ENCODE peak calls at places on chromosomes 4 and X, in four cellular contexts. One of them, this sample, is unnamed.

GRCh38 chr4:138898282-138898681 is 117.3 kb upstream of the NOCT start:
- DNase-seq in K562: no peak
- DNase-seq in HepG2: no peak
- DNase-seq in SK-N-SH: no peak
- DNase-seq in this sample: no peak

GRCh38 chr4:40283968-40284367 is 51.2 kb upstream of the CHRNA9 start:
- DNase-seq in HepG2: no peak
- DNase-seq in SK-N-SH: no peak
- DNase-seq in K562: no peak
- DNase-seq in this sample: no peak

GRCh38 chr4:52234539-52235174 is 183.6 kb downstream of the SPATA18 start:
- DNase-seq in K562: no peak
- DNase-seq in SK-N-SH: peak
- DNase-seq in HepG2: peak
- DNase-seq in this sample: no peak

GRCh38 chrX:68511255-68511654 is 12.4 kb downstream of the YIPF6 start:
- DNase-seq in HepG2: peak
- DNase-seq in K562: peak
- DNase-seq in SK-N-SH: peak
- DNase-seq in this sample: no peak

GRCh38 chr4:154958621-154959358 is 177.7 kb downstream of the RBM46 start:
- DNase-seq in SK-N-SH: no peak
- DNase-seq in K562: no peak
- DNase-seq in HepG2: no peak
- DNase-seq in this sample: no peak

GRCh38 chr4:14532436-14532835 is 469.8 kb upstream of the CPEB2 start:
- DNase-seq in SK-N-SH: no peak
- DNase-seq in K562: no peak
- DNase-seq in HepG2: no peak
- DNase-seq in this sample: no peak

GRCh38 chr4:102420563-102421221 is 75.4 kb upstream of the SLC39A8 start:
- DNase-seq in K562: no peak
- DNase-seq in HepG2: peak
- DNase-seq in SK-N-SH: no peak
- DNase-seq in this sample: no peak

GRCh38 chr4:81470456-81471327 is 1.0 kb downstream of the RASGEF1B start:
- DNase-seq in SK-N-SH: no peak
- DNase-seq in K562: peak
- DNase-seq in HepG2: no peak
- DNase-seq in this sample: no peak

GRCh38 chr4:16083217-16084191 is at the start of gene PROM1:
- DNase-seq in K562: no peak
- DNase-seq in SK-N-SH: peak
- DNase-seq in HepG2: peak
- DNase-seq in this sample: peak

GRCh38 chr4:94408549-94409374 is 43.0 kb upstream of the PDLIM5 start:
- DNase-seq in K562: no peak
- DNase-seq in HepG2: peak
- DNase-seq in SK-N-SH: no peak
- DNase-seq in this sample: no peak

GRCh38 chr4:16969696-16970135 is 71.3 kb upstream of the LDB2 start:
- DNase-seq in K562: no peak
- DNase-seq in SK-N-SH: no peak
- DNase-seq in HepG2: peak
- DNase-seq in this sample: no peak

GRCh38 chr4:184991860-184992259 is 26.4 kb upstream of the HELT start:
- DNase-seq in HepG2: no peak
- DNase-seq in K562: no peak
- DNase-seq in SK-N-SH: no peak
- DNase-seq in this sample: no peak

GRCh38 chr4:16617416-16617815 is 281.0 kb downstream of the LDB2 start:
- DNase-seq in K562: no peak
- DNase-seq in HepG2: no peak
- DNase-seq in SK-N-SH: no peak
- DNase-seq in this sample: no peak

GRCh38 chr4:153113061-153113837 is 91.0 kb upstream of the TRIM2 start:
- DNase-seq in K562: no peak
- DNase-seq in HepG2: no peak
- DNase-seq in SK-N-SH: no peak
- DNase-seq in this sample: no peak

GRCh38 chrX:53241558-53241957 is 16.6 kb upstream of the KDM5C start:
- DNase-seq in SK-N-SH: no peak
- DNase-seq in HepG2: no peak
- DNase-seq in K562: no peak
- DNase-seq in this sample: no peak

GRCh38 chr4:151247395-151247794 is 29.6 kb upstream of the PRSS48 start:
- DNase-seq in HepG2: no peak
- DNase-seq in SK-N-SH: no peak
- DNase-seq in K562: no peak
- DNase-seq in this sample: no peak

GRCh38 chr4:2253160-2254084 is 8.5 kb downstream of the MXD4 start:
- DNase-seq in SK-N-SH: peak
- DNase-seq in HepG2: no peak
- DNase-seq in K562: no peak
- DNase-seq in this sample: peak

GRCh38 chrX:49951524-49952193 is 29.3 kb downstream of the CLCN5 start:
- DNase-seq in SK-N-SH: peak
- DNase-seq in HepG2: no peak
- DNase-seq in K562: no peak
- DNase-seq in this sample: no peak

GRCh38 chrX:9171841-9172240 is 137.9 kb upstream of the FAM9B start:
- DNase-seq in K562: no peak
- DNase-seq in SK-N-SH: no peak
- DNase-seq in HepG2: no peak
- DNase-seq in this sample: no peak

DNA sequence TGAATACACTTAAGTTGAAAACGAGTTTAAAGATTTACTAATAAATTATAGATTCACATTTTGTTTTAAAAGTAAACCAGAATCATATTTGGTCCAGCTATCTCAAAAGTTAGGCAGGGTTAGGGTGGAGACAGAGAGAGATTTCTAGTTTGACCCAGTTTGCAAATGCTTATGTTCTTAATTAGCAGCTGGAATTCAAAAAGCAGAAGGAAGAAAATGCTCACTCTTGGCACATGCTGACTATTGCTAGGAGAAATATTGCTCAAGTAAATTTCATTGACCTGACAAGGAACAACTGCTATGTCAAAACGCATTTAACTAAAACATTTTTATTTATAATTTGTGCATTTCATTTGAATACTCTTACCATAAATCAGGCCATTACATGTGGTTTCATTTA is 131.9 kb downstream of the GLRA3 start:
- DNase-seq in HepG2: no peak
- DNase-seq in K562: no peak
- DNase-seq in SK-N-SH: no peak
- DNase-seq in this sample: no peak
- TF ChIP-seq POLR2AphosphoS5 in HepG2: no peak
- TF ChIP-seq POLR2AphosphoS5 in K562: no peak
- TF ChIP-seq POLR2AphosphoS5 in SK-N-SH: no peak
- TF ChIP-seq POLR2AphosphoS5 in this sample: no peak

GRCh38 chr4:47106561-47106960 is 75.2 kb downstream of the GABRB1 start:
- DNase-seq in K562: no peak
- DNase-seq in HepG2: no peak
- DNase-seq in SK-N-SH: no peak
- DNase-seq in this sample: no peak
- TF ChIP-seq TAF1 in K562: no peak
- TF ChIP-seq TAF1 in HepG2: no peak
- TF ChIP-seq TAF1 in SK-N-SH: no peak
- TF ChIP-seq TAF1 in this sample: no peak

GRCh38 chr4:77852892-77853495 is 9.6 kb upstream of the MRPL1 start:
- DNase-seq in HepG2: no peak
- DNase-seq in SK-N-SH: no peak
- DNase-seq in K562: no peak
- DNase-seq in this sample: no peak
- TF ChIP-seq POLR2AphosphoS5 in HepG2: no peak
- TF ChIP-seq POLR2AphosphoS5 in SK-N-SH: no peak
- TF ChIP-seq POLR2AphosphoS5 in K562: no peak
- TF ChIP-seq POLR2AphosphoS5 in this sample: no peak

GRCh38 chr4:182212211-182212761 is 30.9 kb upstream of the TENM3 start:
- DNase-seq in SK-N-SH: peak
- DNase-seq in HepG2: no peak
- DNase-seq in K562: no peak
- DNase-seq in this sample: no peak
- TF ChIP-seq TAF1 in SK-N-SH: no peak
- TF ChIP-seq TAF1 in HepG2: no peak
- TF ChIP-seq TAF1 in K562: no peak
- TF ChIP-seq TAF1 in this sample: no peak

GRCh38 chr4:38664704-38665401 is 854 bp downstream of the KLF3 start:
- DNase-seq in K562: no peak
- DNase-seq in SK-N-SH: peak
- DNase-seq in HepG2: peak
- DNase-seq in this sample: no peak
- TF ChIP-seq POLR2AphosphoS5 in K562: peak
- TF ChIP-seq POLR2AphosphoS5 in SK-N-SH: no peak
- TF ChIP-seq POLR2AphosphoS5 in HepG2: no peak
- TF ChIP-seq POLR2AphosphoS5 in this sample: no peak

GRCh38 chrX:30995705-30996104 is 76.1 kb downstream of the FTHL17 start:
- DNase-seq in SK-N-SH: no peak
- DNase-seq in K562: no peak
- DNase-seq in HepG2: no peak
- DNase-seq in this sample: no peak

GRCh38 chrX:30990361-30990760 is 81.5 kb downstream of the FTHL17 start:
- DNase-seq in K562: no peak
- DNase-seq in SK-N-SH: no peak
- DNase-seq in HepG2: no peak
- DNase-seq in this sample: no peak

GRCh38 chrX:30995060-30995700 is 76.7 kb downstream of the FTHL17 start:
- DNase-seq in HepG2: peak
- DNase-seq in SK-N-SH: no peak
- DNase-seq in K562: no peak
- DNase-seq in this sample: no peak

GRCh38 chrX:30992381-30992904 is 79.4 kb downstream of the FTHL17 start:
- DNase-seq in K562: no peak
- DNase-seq in HepG2: peak
- DNase-seq in SK-N-SH: peak
- DNase-seq in this sample: no peak
- TF ChIP-seq TAF1 in K562: no peak
- TF ChIP-seq TAF1 in HepG2: no peak
- TF ChIP-seq TAF1 in SK-N-SH: no peak
- TF ChIP-seq TAF1 in this sample: no peak

GRCh38 chr4:6466756-6467381 is 5.5 kb downstream of the PPP2R2C start:
- DNase-seq in K562: no peak
- DNase-seq in SK-N-SH: no peak
- DNase-seq in HepG2: no peak
- DNase-seq in this sample: no peak

GRCh38 chr4:6467600-6467999 is 4.8 kb downstream of the PPP2R2C start:
- DNase-seq in K562: no peak
- DNase-seq in SK-N-SH: no peak
- DNase-seq in HepG2: no peak
- DNase-seq in this sample: no peak

GRCh38 chr4:6464842-6465588 is 7.4 kb downstream of the PPP2R2C start:
- DNase-seq in HepG2: no peak
- DNase-seq in SK-N-SH: peak
- DNase-seq in K562: peak
- DNase-seq in this sample: no peak

GRCh38 chr4:6463311-6464289 is 8.8 kb downstream of the PPP2R2C start:
- DNase-seq in SK-N-SH: no peak
- DNase-seq in HepG2: no peak
- DNase-seq in K562: no peak
- DNase-seq in this sample: no peak

DNA sequence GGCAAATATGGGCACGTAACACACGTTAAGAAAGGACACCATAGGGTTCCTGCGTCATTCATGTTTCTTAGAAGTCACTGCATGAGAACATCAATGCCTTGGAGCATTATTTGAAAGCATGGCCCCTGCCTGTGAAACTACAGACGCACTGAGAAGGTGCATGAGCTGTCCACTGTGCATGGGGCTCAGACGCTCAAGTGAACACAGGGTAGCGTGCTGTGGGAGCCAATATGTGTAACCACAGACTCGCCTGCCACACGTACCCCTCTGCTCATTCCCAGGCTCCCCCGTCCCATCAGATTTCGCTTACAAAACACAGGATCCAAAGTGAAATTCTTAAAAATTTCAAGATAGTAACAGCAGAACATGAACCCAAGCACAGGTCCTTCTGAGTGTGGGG is 6.4 kb downstream of the PPP2R2C start:
- DNase-seq in K562: no peak
- DNase-seq in SK-N-SH: peak
- DNase-seq in HepG2: no peak
- DNase-seq in this sample: no peak
- TF ChIP-seq POLR2AphosphoS5 in K562: no peak
- TF ChIP-seq POLR2AphosphoS5 in SK-N-SH: no peak
- TF ChIP-seq POLR2AphosphoS5 in HepG2: no peak
- TF ChIP-seq POLR2AphosphoS5 in this sample: no peak

GRCh38 chrX:45868425-45868824 is 667.7 kb upstream of the DIPK2B start:
- DNase-seq in HepG2: no peak
- DNase-seq in SK-N-SH: no peak
- DNase-seq in K562: no peak
- DNase-seq in this sample: no peak
- TF ChIP-seq TAF1 in HepG2: no peak
- TF ChIP-seq TAF1 in SK-N-SH: no peak
- TF ChIP-seq TAF1 in K562: no peak
- TF ChIP-seq TAF1 in this sample: no peak

DNA sequence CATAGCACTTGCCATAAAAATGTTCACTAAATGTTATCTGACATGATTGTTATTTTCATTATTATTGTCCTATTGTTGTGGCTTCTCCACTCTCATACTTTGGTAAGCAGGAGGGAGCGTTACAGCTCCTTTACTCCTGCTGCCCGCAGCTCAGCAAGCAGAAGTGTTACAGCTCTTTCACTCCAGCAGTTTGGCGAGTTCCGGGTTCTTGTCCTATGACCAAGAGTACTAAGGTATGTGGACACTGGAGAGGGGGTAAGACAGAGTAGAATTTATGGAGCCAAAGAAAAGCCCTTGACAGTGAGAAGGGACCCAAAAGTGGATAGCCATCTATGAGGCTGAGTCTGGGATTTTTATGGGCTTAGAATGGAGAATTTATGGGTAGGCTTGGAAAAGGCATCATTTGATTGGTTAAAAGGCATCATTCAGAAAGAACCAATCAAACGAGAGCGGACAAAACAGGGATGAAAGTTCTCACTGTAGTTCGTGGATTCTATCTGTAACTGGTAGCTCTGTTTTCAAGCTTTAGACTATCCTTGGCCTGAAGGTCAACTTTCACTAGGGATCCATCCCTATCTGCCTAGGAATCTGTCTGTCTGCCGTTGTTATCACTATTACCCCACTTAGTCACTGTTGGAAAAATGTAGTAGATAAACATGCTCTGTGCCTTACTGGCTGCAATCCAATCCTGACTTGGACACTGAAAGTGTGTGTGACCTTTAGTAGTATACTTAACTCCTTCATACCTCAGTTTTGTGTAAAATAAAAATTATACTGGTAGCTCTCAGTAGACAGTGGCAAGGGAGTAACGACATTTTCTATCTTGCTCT is 545.6 kb upstream of the LCORL start:
- DNase-seq in SK-N-SH: no peak
- DNase-seq in HepG2: peak
- DNase-seq in K562: no peak
- DNase-seq in this sample: no peak
- TF ChIP-seq POLR2AphosphoS5 in SK-N-SH: no peak
- TF ChIP-seq POLR2AphosphoS5 in HepG2: no peak
- TF ChIP-seq POLR2AphosphoS5 in K562: no peak
- TF ChIP-seq POLR2AphosphoS5 in this sample: no peak

GRCh38 chr4:165967486-165967885 is 94.4 kb downstream of the TLL1 start:
- DNase-seq in HepG2: no peak
- DNase-seq in K562: no peak
- DNase-seq in SK-N-SH: no peak
- DNase-seq in this sample: no peak
- TF ChIP-seq TAF1 in HepG2: no peak
- TF ChIP-seq TAF1 in K562: no peak
- TF ChIP-seq TAF1 in SK-N-SH: no peak
- TF ChIP-seq TAF1 in this sample: no peak

This sample was measured in GM12892.